ENCODE peak calls at places on chromosome X, in four cellular contexts. V, B, C and W are unnamed samples.

GRCh38 chrX:118571829-118572228 is 76.2 kb downstream of the DOCK11 start:
- DNase-seq in V (no peak), B (no peak), C (peak), W (no peak)

GRCh38 chrX:138723301-138723700 is 11.8 kb upstream of the FGF13 start:
- DNase-seq in V (no peak), B (no peak), C (no peak), W (no peak)

GRCh38 chrX:81237516-81237915 is 35.6 kb downstream of the SH3BGRL start:
- DNase-seq in V (no peak), B (no peak), C (no peak), W (no peak)

GRCh38 chrX:46573896-46574336 is 351 bp downstream of the CHST7 start:
- DNase-seq in V (peak), B (no peak), C (peak), W (peak)

GRCh38 chrX:150845091-150845490 is 53.4 kb downstream of the CD99L2 start:
- DNase-seq in V (no peak), B (no peak), C (no peak), W (no peak)

GRCh38 chrX:149374751-149375150 is 130.4 kb downstream of the IDS start:
- DNase-seq in V (no peak), B (no peak), C (no peak), W (no peak)

GRCh38 chrX:31435592-31435991 is 363.8 kb upstream of the FTHL17 start:
- DNase-seq in V (peak), B (no peak), C (no peak), W (peak)

GRCh38 chrX:113586281-113586898 is 745.8 kb upstream of the AMOT start:
- DNase-seq in V (no peak), B (no peak), C (no peak), W (no peak)

GRCh38 chrX:107118322-107119147 is at the start of gene RBM41:
- DNase-seq in V (peak), B (peak), C (peak), W (peak)

GRCh38 chrX:3142259-3143042 is 101.2 kb downstream of the ARSF start:
- DNase-seq in V (no peak), B (no peak), C (no peak), W (no peak)

GRCh38 chrX:37785569-37785968 is 5.7 kb downstream of the CYBB start:
- DNase-seq in V (no peak), B (no peak), C (no peak), W (no peak)

GRCh38 chrX:153065389-153065788 is 6.9 kb upstream of the PNMA6A start:
- DNase-seq in V (no peak), B (peak), C (peak), W (no peak)

GRCh38 chrX:72107841-72108590 is 23.7 kb downstream of the RTL5 start:
- DNase-seq in V (no peak), B (no peak), C (no peak), W (no peak)

GRCh38 chrX:47194388-47194787 is 759 bp downstream of the UBA1 start:
- DNase-seq in V (no peak), B (no peak), C (no peak), W (no peak)

GRCh38 chrX:50865311-50865710 is 45.2 kb upstream of the BMP15 start:
- DNase-seq in V (no peak), B (no peak), C (no peak), W (no peak)

GRCh38 chrX:8433296-8434094 is 31.1 kb upstream of the VCX3B start:
- DNase-seq in V (no peak), B (no peak), C (no peak), W (no peak)

GRCh38 chrX:139224953-139225665 is 305.4 kb upstream of the F9 start:
- DNase-seq in V (peak), B (no peak), C (no peak), W (no peak)

GRCh38 chrX:8586953-8587352 is 122.3 kb downstream of the VCX3B start:
- DNase-seq in V (no peak), B (no peak), C (no peak), W (no peak)

GRCh38 chrX:124405868-124406267 is 59.5 kb downstream of the SH2D1A start:
- DNase-seq in V (no peak), B (no peak), C (no peak), W (no peak)

GRCh38 chrX:74902806-74903205 is 22.4 kb downstream of the NEXMIF start:
- DNase-seq in V (no peak), B (no peak), C (no peak), W (no peak)
- TF ChIP-seq ELF4 in V (no peak), B (no peak), C (no peak), W (no peak)

GRCh38 chrX:48792219-48792618 is 5.8 kb downstream of the GATA1 start:
- DNase-seq in V (no peak), B (no peak), C (no peak), W (no peak)
- TF ChIP-seq ELF4 in V (no peak), B (no peak), C (no peak), W (no peak)

GRCh38 chrX:104098151-104098808 is 14.0 kb upstream of the ZCCHC18 start:
- DNase-seq in V (peak), B (peak), C (peak), W (peak)
- TF ChIP-seq ELF4 in V (no peak), B (no peak), C (no peak), W (no peak)

GRCh38 chrX:13257223-13258051 is 62.4 kb downstream of the ATXN3L start:
- DNase-seq in V (no peak), B (no peak), C (no peak), W (no peak)
- TF ChIP-seq ELF4 in V (no peak), B (no peak), C (no peak), W (no peak)

DNA sequence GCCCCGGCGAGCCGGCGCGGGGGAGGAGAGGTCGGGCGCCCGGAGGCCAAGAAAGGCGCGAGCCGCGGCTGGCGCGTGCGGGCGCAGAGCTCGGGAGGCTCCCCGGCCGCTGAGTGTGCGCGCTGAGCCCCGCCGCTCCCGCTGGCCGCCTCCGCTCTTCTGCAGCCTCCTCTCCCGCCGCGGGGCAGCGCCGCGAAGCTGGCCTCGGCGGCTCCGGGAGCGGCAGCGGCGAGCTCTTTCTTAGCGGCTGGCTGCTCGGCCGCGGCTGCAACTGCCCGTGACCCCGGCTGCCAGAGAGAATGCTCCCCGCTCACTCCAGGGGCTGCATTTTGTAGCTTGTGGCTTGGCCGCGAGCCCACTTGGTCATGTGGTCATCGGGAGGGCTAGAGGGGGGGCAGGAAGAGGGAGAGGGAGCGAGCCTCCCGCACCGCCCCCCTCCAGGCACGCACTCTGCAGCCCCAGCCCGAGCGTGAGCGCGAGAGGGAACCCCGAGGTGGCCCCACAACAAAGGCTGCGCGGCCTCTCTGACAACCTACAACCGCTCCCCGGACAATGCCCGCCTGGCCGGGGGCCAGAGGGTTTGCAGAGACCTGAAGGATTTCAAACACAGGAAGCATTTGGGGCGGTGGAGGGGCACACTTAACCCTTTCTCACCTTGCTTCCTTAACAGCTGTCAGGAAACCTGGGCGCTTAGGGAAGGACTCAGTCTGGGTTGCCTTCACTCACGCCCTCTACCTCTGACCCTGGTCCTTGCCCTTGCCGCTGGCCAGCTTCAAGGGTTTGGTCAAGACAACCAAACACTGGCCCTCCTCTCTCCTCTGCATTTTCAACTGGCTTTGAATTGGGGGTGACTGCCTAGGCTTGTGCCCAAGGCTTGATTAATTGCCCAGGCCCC is at the start of gene APLN:
- DNase-seq in V (peak), B (no peak), C (no peak), W (peak)
- TF ChIP-seq ELF4 in V (no peak), B (no peak), C (no peak), W (no peak)

GRCh38 chrX:43679778-43680177 is 23.7 kb downstream of the MAOA start:
- DNase-seq in V (no peak), B (no peak), C (no peak), W (no peak)
- TF ChIP-seq ELF4 in V (no peak), B (no peak), C (no peak), W (no peak)

GRCh38 chrX:20091499-20091898 is 25.2 kb downstream of the MAP7D2 start:
- DNase-seq in V (no peak), B (no peak), C (no peak), W (no peak)
- TF ChIP-seq ELF4 in V (no peak), B (no peak), C (no peak), W (no peak)